ENCODE peak calls at places on chromosomes 3 and 15, in eight cellular contexts. One of them, this sample, is unnamed.

GRCh38 chr3:100577382-100578008 is 31.9 kb upstream of the ADGRG7 start:
- DNase-seq in sciatic nerve: no peak
- DNase-seq in fibroblast of the conjunctiva: no peak
- DNase-seq in activated naive CD8-positive, alpha-beta T cell treated with anti-CD3 and anti-CD28 coated beads, Interleukin-2, amount 50 U/mL, for 24 hours: no peak
- DNase-seq in NCI-H748 treated with DMSO at 0.1 percent for 48 hours: no peak
- DNase-seq in HAP-1: no peak
- DNase-seq in H9: no peak
- DNase-seq in OCI-M1: peak; percentile 6
- DNase-seq in this sample: no peak

GRCh38 chr3:42070089-42070885 is 20.9 kb upstream of the TRAK1 start:
- DNase-seq in sciatic nerve: no peak
- DNase-seq in fibroblast of the conjunctiva: no peak
- DNase-seq in activated naive CD8-positive, alpha-beta T cell treated with anti-CD3 and anti-CD28 coated beads, Interleukin-2, amount 50 U/mL, for 24 hours: no peak
- DNase-seq in NCI-H748 treated with DMSO at 0.1 percent for 48 hours: no peak
- DNase-seq in HAP-1: no peak
- DNase-seq in H9: no peak
- DNase-seq in OCI-M1: no peak
- DNase-seq in this sample: no peak

GRCh38 chr15:56243117-56243773 is 434 bp downstream of the RFX7 start:
- DNase-seq in sciatic nerve: peak; percentile 70
- DNase-seq in fibroblast of the conjunctiva: no peak
- DNase-seq in activated naive CD8-positive, alpha-beta T cell treated with anti-CD3 and anti-CD28 coated beads, Interleukin-2, amount 50 U/mL, for 24 hours: peak; percentile 53
- DNase-seq in NCI-H748 treated with DMSO at 0.1 percent for 48 hours: peak; percentile 12
- DNase-seq in HAP-1: peak; percentile 59
- DNase-seq in H9: peak; percentile 71
- DNase-seq in OCI-M1: peak; percentile 72
- DNase-seq in this sample: peak; percentile 78

GRCh38 chr15:70152070-70152480 is 54.4 kb upstream of the TLE3 start:
- DNase-seq in sciatic nerve: peak; percentile 42
- DNase-seq in fibroblast of the conjunctiva: no peak
- DNase-seq in activated naive CD8-positive, alpha-beta T cell treated with anti-CD3 and anti-CD28 coated beads, Interleukin-2, amount 50 U/mL, for 24 hours: no peak
- DNase-seq in NCI-H748 treated with DMSO at 0.1 percent for 48 hours: no peak
- DNase-seq in HAP-1: no peak
- DNase-seq in H9: no peak
- DNase-seq in OCI-M1: peak; percentile 19
- DNase-seq in this sample: no peak

GRCh38 chr3:39383190-39383912 is at the start of gene SLC25A38:
- DNase-seq in sciatic nerve: peak; percentile 82
- DNase-seq in fibroblast of the conjunctiva: peak; percentile 72
- DNase-seq in activated naive CD8-positive, alpha-beta T cell treated with anti-CD3 and anti-CD28 coated beads, Interleukin-2, amount 50 U/mL, for 24 hours: peak; percentile 81
- DNase-seq in NCI-H748 treated with DMSO at 0.1 percent for 48 hours: no peak
- DNase-seq in HAP-1: peak; percentile 92
- DNase-seq in H9: peak; percentile 88
- DNase-seq in OCI-M1: no peak
- DNase-seq in this sample: no peak

GRCh38 chr3:101464235-101464634 is 48.8 kb downstream of the SENP7 start:
- DNase-seq in sciatic nerve: no peak
- DNase-seq in fibroblast of the conjunctiva: no peak
- DNase-seq in activated naive CD8-positive, alpha-beta T cell treated with anti-CD3 and anti-CD28 coated beads, Interleukin-2, amount 50 U/mL, for 24 hours: no peak
- DNase-seq in NCI-H748 treated with DMSO at 0.1 percent for 48 hours: no peak
- DNase-seq in HAP-1: no peak
- DNase-seq in H9: no peak
- DNase-seq in OCI-M1: no peak
- DNase-seq in this sample: no peak

GRCh38 chr3:99712291-99712954 is 74.0 kb downstream of the COL8A1 start:
- DNase-seq in sciatic nerve: no peak
- DNase-seq in fibroblast of the conjunctiva: no peak
- DNase-seq in activated naive CD8-positive, alpha-beta T cell treated with anti-CD3 and anti-CD28 coated beads, Interleukin-2, amount 50 U/mL, for 24 hours: no peak
- DNase-seq in NCI-H748 treated with DMSO at 0.1 percent for 48 hours: no peak
- DNase-seq in HAP-1: no peak
- DNase-seq in H9: no peak
- DNase-seq in OCI-M1: no peak
- DNase-seq in this sample: no peak

GRCh38 chr3:179687967-179688535 is 35.2 kb downstream of the USP13 start:
- DNase-seq in sciatic nerve: no peak
- DNase-seq in fibroblast of the conjunctiva: no peak
- DNase-seq in activated naive CD8-positive, alpha-beta T cell treated with anti-CD3 and anti-CD28 coated beads, Interleukin-2, amount 50 U/mL, for 24 hours: no peak
- DNase-seq in NCI-H748 treated with DMSO at 0.1 percent for 48 hours: no peak
- DNase-seq in HAP-1: no peak
- DNase-seq in H9: no peak
- DNase-seq in OCI-M1: no peak
- DNase-seq in this sample: no peak

GRCh38 chr3:37872413-37873160 is 10.9 kb downstream of the CTDSPL start:
- DNase-seq in sciatic nerve: no peak
- DNase-seq in fibroblast of the conjunctiva: no peak
- DNase-seq in activated naive CD8-positive, alpha-beta T cell treated with anti-CD3 and anti-CD28 coated beads, Interleukin-2, amount 50 U/mL, for 24 hours: no peak
- DNase-seq in NCI-H748 treated with DMSO at 0.1 percent for 48 hours: no peak
- DNase-seq in HAP-1: no peak
- DNase-seq in H9: no peak
- DNase-seq in OCI-M1: no peak
- DNase-seq in this sample: no peak

GRCh38 chr15:89521605-89522004 is 25.2 kb upstream of the RHCG start:
- DNase-seq in sciatic nerve: no peak
- DNase-seq in fibroblast of the conjunctiva: no peak
- DNase-seq in activated naive CD8-positive, alpha-beta T cell treated with anti-CD3 and anti-CD28 coated beads, Interleukin-2, amount 50 U/mL, for 24 hours: no peak
- DNase-seq in NCI-H748 treated with DMSO at 0.1 percent for 48 hours: no peak
- DNase-seq in HAP-1: no peak
- DNase-seq in H9: no peak
- DNase-seq in OCI-M1: no peak
- DNase-seq in this sample: no peak

GRCh38 chr3:181906338-181906737 is 194.6 kb downstream of the SOX2 start:
- DNase-seq in sciatic nerve: no peak
- DNase-seq in fibroblast of the conjunctiva: no peak
- DNase-seq in activated naive CD8-positive, alpha-beta T cell treated with anti-CD3 and anti-CD28 coated beads, Interleukin-2, amount 50 U/mL, for 24 hours: no peak
- DNase-seq in NCI-H748 treated with DMSO at 0.1 percent for 48 hours: no peak
- DNase-seq in HAP-1: no peak
- DNase-seq in H9: no peak
- DNase-seq in OCI-M1: no peak
- DNase-seq in this sample: no peak

GRCh38 chr3:122305818-122306621 is 19.0 kb upstream of the CSTA start:
- DNase-seq in sciatic nerve: no peak
- DNase-seq in fibroblast of the conjunctiva: no peak
- DNase-seq in activated naive CD8-positive, alpha-beta T cell treated with anti-CD3 and anti-CD28 coated beads, Interleukin-2, amount 50 U/mL, for 24 hours: no peak
- DNase-seq in NCI-H748 treated with DMSO at 0.1 percent for 48 hours: no peak
- DNase-seq in HAP-1: no peak
- DNase-seq in H9: peak; percentile 50
- DNase-seq in OCI-M1: peak; percentile 63
- DNase-seq in this sample: no peak

GRCh38 chr3:14562441-14562840 is 22.3 kb upstream of the GRIP2 start:
- DNase-seq in sciatic nerve: no peak
- DNase-seq in fibroblast of the conjunctiva: no peak
- DNase-seq in activated naive CD8-positive, alpha-beta T cell treated with anti-CD3 and anti-CD28 coated beads, Interleukin-2, amount 50 U/mL, for 24 hours: no peak
- DNase-seq in NCI-H748 treated with DMSO at 0.1 percent for 48 hours: no peak
- DNase-seq in HAP-1: no peak
- DNase-seq in H9: no peak
- DNase-seq in OCI-M1: no peak
- DNase-seq in this sample: no peak

GRCh38 chr15:54620916-54621315 is 575.8 kb downstream of the RSL24D1 start:
- DNase-seq in sciatic nerve: no peak
- DNase-seq in fibroblast of the conjunctiva: no peak
- DNase-seq in activated naive CD8-positive, alpha-beta T cell treated with anti-CD3 and anti-CD28 coated beads, Interleukin-2, amount 50 U/mL, for 24 hours: no peak
- DNase-seq in NCI-H748 treated with DMSO at 0.1 percent for 48 hours: no peak
- DNase-seq in HAP-1: no peak
- DNase-seq in H9: no peak
- DNase-seq in OCI-M1: peak; percentile 41
- DNase-seq in this sample: no peak

GRCh38 chr3:25153561-25153960 is 274.5 kb upstream of the RARB start:
- DNase-seq in sciatic nerve: no peak
- DNase-seq in fibroblast of the conjunctiva: no peak
- DNase-seq in activated naive CD8-positive, alpha-beta T cell treated with anti-CD3 and anti-CD28 coated beads, Interleukin-2, amount 50 U/mL, for 24 hours: no peak
- DNase-seq in NCI-H748 treated with DMSO at 0.1 percent for 48 hours: no peak
- DNase-seq in HAP-1: no peak
- DNase-seq in H9: no peak
- DNase-seq in OCI-M1: no peak
- DNase-seq in this sample: no peak

GRCh38 chr3:69200384-69201068 is 78.1 kb upstream of the LMOD3 start:
- DNase-seq in sciatic nerve: no peak
- DNase-seq in fibroblast of the conjunctiva: no peak
- DNase-seq in activated naive CD8-positive, alpha-beta T cell treated with anti-CD3 and anti-CD28 coated beads, Interleukin-2, amount 50 U/mL, for 24 hours: peak; percentile 45
- DNase-seq in NCI-H748 treated with DMSO at 0.1 percent for 48 hours: peak; percentile 72
- DNase-seq in HAP-1: no peak
- DNase-seq in H9: no peak
- DNase-seq in OCI-M1: peak; percentile 76
- DNase-seq in this sample: no peak

GRCh38 chr3:134652409-134652831 is 1.6 kb upstream of the KY start:
- DNase-seq in sciatic nerve: no peak
- DNase-seq in fibroblast of the conjunctiva: peak; percentile 20
- DNase-seq in activated naive CD8-positive, alpha-beta T cell treated with anti-CD3 and anti-CD28 coated beads, Interleukin-2, amount 50 U/mL, for 24 hours: no peak
- DNase-seq in NCI-H748 treated with DMSO at 0.1 percent for 48 hours: no peak
- DNase-seq in HAP-1: no peak
- DNase-seq in H9: no peak
- DNase-seq in OCI-M1: no peak
- DNase-seq in this sample: no peak

GRCh38 chr3:187994221-187995085 is 159.5 kb upstream of the LPP start:
- DNase-seq in sciatic nerve: no peak
- DNase-seq in fibroblast of the conjunctiva: no peak
- DNase-seq in activated naive CD8-positive, alpha-beta T cell treated with anti-CD3 and anti-CD28 coated beads, Interleukin-2, amount 50 U/mL, for 24 hours: peak; percentile 22
- DNase-seq in NCI-H748 treated with DMSO at 0.1 percent for 48 hours: no peak
- DNase-seq in HAP-1: no peak
- DNase-seq in H9: no peak
- DNase-seq in OCI-M1: no peak
- DNase-seq in this sample: no peak

GRCh38 chr3:136960838-136961836 is 3.4 kb downstream of the IL20RB start:
- DNase-seq in sciatic nerve: no peak
- DNase-seq in fibroblast of the conjunctiva: no peak
- DNase-seq in activated naive CD8-positive, alpha-beta T cell treated with anti-CD3 and anti-CD28 coated beads, Interleukin-2, amount 50 U/mL, for 24 hours: no peak
- DNase-seq in NCI-H748 treated with DMSO at 0.1 percent for 48 hours: no peak
- DNase-seq in HAP-1: no peak
- DNase-seq in H9: no peak
- DNase-seq in OCI-M1: no peak
- DNase-seq in this sample: no peak

GRCh38 chr3:49412632-49413337 is 562 bp downstream of the TCTA start:
- DNase-seq in sciatic nerve: no peak
- DNase-seq in fibroblast of the conjunctiva: no peak
- DNase-seq in activated naive CD8-positive, alpha-beta T cell treated with anti-CD3 and anti-CD28 coated beads, Interleukin-2, amount 50 U/mL, for 24 hours: no peak
- DNase-seq in NCI-H748 treated with DMSO at 0.1 percent for 48 hours: no peak
- DNase-seq in HAP-1: no peak
- DNase-seq in H9: no peak
- DNase-seq in OCI-M1: no peak
- DNase-seq in this sample: no peak

GRCh38 chr3:14758297-14758696 is 60.5 kb upstream of the FGD5 start:
- DNase-seq in sciatic nerve: no peak
- DNase-seq in fibroblast of the conjunctiva: no peak
- DNase-seq in activated naive CD8-positive, alpha-beta T cell treated with anti-CD3 and anti-CD28 coated beads, Interleukin-2, amount 50 U/mL, for 24 hours: no peak
- DNase-seq in NCI-H748 treated with DMSO at 0.1 percent for 48 hours: no peak
- DNase-seq in HAP-1: no peak
- DNase-seq in H9: no peak
- DNase-seq in OCI-M1: no peak
- DNase-seq in this sample: no peak

GRCh38 chr15:101828774-101829173 is 16.8 kb downstream of the OR4F15 start:
- DNase-seq in sciatic nerve: no peak
- DNase-seq in fibroblast of the conjunctiva: no peak
- DNase-seq in activated naive CD8-positive, alpha-beta T cell treated with anti-CD3 and anti-CD28 coated beads, Interleukin-2, amount 50 U/mL, for 24 hours: no peak
- DNase-seq in NCI-H748 treated with DMSO at 0.1 percent for 48 hours: no peak
- DNase-seq in HAP-1: no peak
- DNase-seq in H9: no peak
- DNase-seq in OCI-M1: no peak
- DNase-seq in this sample: no peak

GRCh38 chr3:138434276-138434874 is at the start of gene ESYT3:
- DNase-seq in sciatic nerve: peak; percentile 81
- DNase-seq in fibroblast of the conjunctiva: no peak
- DNase-seq in activated naive CD8-positive, alpha-beta T cell treated with anti-CD3 and anti-CD28 coated beads, Interleukin-2, amount 50 U/mL, for 24 hours: peak; percentile 69
- DNase-seq in NCI-H748 treated with DMSO at 0.1 percent for 48 hours: peak; percentile 13
- DNase-seq in HAP-1: peak; percentile 39
- DNase-seq in H9: peak; percentile 88
- DNase-seq in OCI-M1: peak; percentile 7
- DNase-seq in this sample: no peak

GRCh38 chr15:45871121-45871855 is 236.5 kb downstream of the SQOR start:
- DNase-seq in sciatic nerve: no peak
- DNase-seq in fibroblast of the conjunctiva: no peak
- DNase-seq in activated naive CD8-positive, alpha-beta T cell treated with anti-CD3 and anti-CD28 coated beads, Interleukin-2, amount 50 U/mL, for 24 hours: no peak
- DNase-seq in NCI-H748 treated with DMSO at 0.1 percent for 48 hours: no peak
- DNase-seq in HAP-1: no peak
- DNase-seq in H9: no peak
- DNase-seq in OCI-M1: no peak
- DNase-seq in this sample: no peak

GRCh38 chr3:63349583-63350177 is 71.6 kb downstream of the SYNPR start:
- DNase-seq in sciatic nerve: no peak
- DNase-seq in fibroblast of the conjunctiva: peak; percentile 60
- DNase-seq in activated naive CD8-positive, alpha-beta T cell treated with anti-CD3 and anti-CD28 coated beads, Interleukin-2, amount 50 U/mL, for 24 hours: peak; percentile 14
- DNase-seq in NCI-H748 treated with DMSO at 0.1 percent for 48 hours: peak; percentile 27
- DNase-seq in HAP-1: peak; percentile 19
- DNase-seq in H9: peak; percentile 43
- DNase-seq in OCI-M1: peak; percentile 83
- DNase-seq in this sample: no peak

GRCh38 chr3:63872135-63872924 is 8.7 kb downstream of the ATXN7 start:
- DNase-seq in sciatic nerve: no peak
- DNase-seq in fibroblast of the conjunctiva: peak; percentile 28
- DNase-seq in activated naive CD8-positive, alpha-beta T cell treated with anti-CD3 and anti-CD28 coated beads, Interleukin-2, amount 50 U/mL, for 24 hours: no peak
- DNase-seq in NCI-H748 treated with DMSO at 0.1 percent for 48 hours: no peak
- DNase-seq in HAP-1: no peak
- DNase-seq in H9: no peak
- DNase-seq in OCI-M1: no peak
- DNase-seq in this sample: no peak

GRCh38 chr3:172034786-172035685 is 4.3 kb upstream of the FNDC3B start:
- DNase-seq in sciatic nerve: no peak
- DNase-seq in fibroblast of the conjunctiva: no peak
- DNase-seq in activated naive CD8-positive, alpha-beta T cell treated with anti-CD3 and anti-CD28 coated beads, Interleukin-2, amount 50 U/mL, for 24 hours: no peak
- DNase-seq in NCI-H748 treated with DMSO at 0.1 percent for 48 hours: no peak
- DNase-seq in HAP-1: peak; percentile 62
- DNase-seq in H9: peak; percentile 77
- DNase-seq in OCI-M1: peak; percentile 71
- DNase-seq in this sample: no peak

GRCh38 chr3:98906230-98906629 is 4.7 kb upstream of the DCBLD2 start:
- DNase-seq in sciatic nerve: no peak
- DNase-seq in fibroblast of the conjunctiva: peak; percentile 36
- DNase-seq in activated naive CD8-positive, alpha-beta T cell treated with anti-CD3 and anti-CD28 coated beads, Interleukin-2, amount 50 U/mL, for 24 hours: no peak
- DNase-seq in NCI-H748 treated with DMSO at 0.1 percent for 48 hours: no peak
- DNase-seq in HAP-1: no peak
- DNase-seq in H9: no peak
- DNase-seq in OCI-M1: no peak
- DNase-seq in this sample: no peak

GRCh38 chr15:59191855-59192237 is 14.8 kb upstream of the LDHAL6B start:
- DNase-seq in sciatic nerve: no peak
- DNase-seq in fibroblast of the conjunctiva: peak; percentile 54
- DNase-seq in activated naive CD8-positive, alpha-beta T cell treated with anti-CD3 and anti-CD28 coated beads, Interleukin-2, amount 50 U/mL, for 24 hours: no peak
- DNase-seq in NCI-H748 treated with DMSO at 0.1 percent for 48 hours: no peak
- DNase-seq in HAP-1: no peak
- DNase-seq in H9: no peak
- DNase-seq in OCI-M1: no peak
- DNase-seq in this sample: no peak

GRCh38 chr3:177126015-177126773 is 71.1 kb downstream of the TBL1XR1 start:
- DNase-seq in sciatic nerve: no peak
- DNase-seq in fibroblast of the conjunctiva: peak; percentile 72
- DNase-seq in activated naive CD8-positive, alpha-beta T cell treated with anti-CD3 and anti-CD28 coated beads, Interleukin-2, amount 50 U/mL, for 24 hours: no peak
- DNase-seq in NCI-H748 treated with DMSO at 0.1 percent for 48 hours: no peak
- DNase-seq in HAP-1: no peak
- DNase-seq in H9: no peak
- DNase-seq in OCI-M1: no peak
- DNase-seq in this sample: no peak

GRCh38 chr3:38139191-38139590 is 730 bp downstream of the MYD88 start:
- DNase-seq in sciatic nerve: no peak
- DNase-seq in fibroblast of the conjunctiva: no peak
- DNase-seq in activated naive CD8-positive, alpha-beta T cell treated with anti-CD3 and anti-CD28 coated beads, Interleukin-2, amount 50 U/mL, for 24 hours: no peak
- DNase-seq in NCI-H748 treated with DMSO at 0.1 percent for 48 hours: no peak
- DNase-seq in HAP-1: no peak
- DNase-seq in H9: no peak
- DNase-seq in OCI-M1: peak; percentile 45
- DNase-seq in this sample: no peak

GRCh38 chr15:63900306-63900705 is 66.6 kb upstream of the HERC1 start:
- DNase-seq in sciatic nerve: no peak
- DNase-seq in fibroblast of the conjunctiva: no peak
- DNase-seq in activated naive CD8-positive, alpha-beta T cell treated with anti-CD3 and anti-CD28 coated beads, Interleukin-2, amount 50 U/mL, for 24 hours: no peak
- DNase-seq in NCI-H748 treated with DMSO at 0.1 percent for 48 hours: no peak
- DNase-seq in HAP-1: no peak
- DNase-seq in H9: no peak
- DNase-seq in OCI-M1: no peak
- DNase-seq in this sample: no peak

GRCh38 chr15:38349251-38349650 is 96.6 kb downstream of the SPRED1 start:
- DNase-seq in sciatic nerve: no peak
- DNase-seq in fibroblast of the conjunctiva: no peak
- DNase-seq in activated naive CD8-positive, alpha-beta T cell treated with anti-CD3 and anti-CD28 coated beads, Interleukin-2, amount 50 U/mL, for 24 hours: no peak
- DNase-seq in NCI-H748 treated with DMSO at 0.1 percent for 48 hours: no peak
- DNase-seq in HAP-1: no peak
- DNase-seq in H9: no peak
- DNase-seq in OCI-M1: no peak
- DNase-seq in this sample: no peak

GRCh38 chr3:56862352-56863062 is 60.8 kb upstream of the ARHGEF3 start:
- DNase-seq in sciatic nerve: no peak
- DNase-seq in fibroblast of the conjunctiva: peak; percentile 8
- DNase-seq in activated naive CD8-positive, alpha-beta T cell treated with anti-CD3 and anti-CD28 coated beads, Interleukin-2, amount 50 U/mL, for 24 hours: peak; percentile 40
- DNase-seq in NCI-H748 treated with DMSO at 0.1 percent for 48 hours: no peak
- DNase-seq in HAP-1: no peak
- DNase-seq in H9: no peak
- DNase-seq in OCI-M1: no peak
- DNase-seq in this sample: no peak